ENCODE peak calls at places on chromosome 18, in five cellular contexts. K is AG04450, V is cardiac muscle cell, E is MM.1S, T is lung. O is an unnamed sample.

GRCh38 chr18:46497129-46497528 is 159.9 kb downstream of the LOXHD1 start:
- DNase-seq in T (no peak), V (peak; percentile 89), E (peak; percentile 60), K (no peak), O (peak; percentile 32)

GRCh38 chr18:74715306-74715705 is 117.6 kb downstream of the ZNF407 start:
- DNase-seq in V (no peak), T (no peak), E (no peak), K (no peak), O (no peak)

GRCh38 chr18:11660691-11661090 is 28.4 kb upstream of the GNAL start:
- DNase-seq in K (no peak), E (no peak), T (peak; percentile 16), V (no peak), O (no peak)

GRCh38 chr18:41875094-41875780 is 79.8 kb upstream of the PIK3C3 start:
- DNase-seq in K (peak; percentile 1), E (no peak), V (no peak), T (no peak), O (peak; percentile 47)

GRCh38 chr18:44149706-44150105 is 531.0 kb upstream of the SETBP1 start:
- DNase-seq in T (no peak), E (no peak), K (peak; percentile 3), V (no peak), O (peak; percentile 49)

GRCh38 chr18:77173274-77174030 is 40.9 kb upstream of the MBP start:
- DNase-seq in K (no peak), E (no peak), V (no peak), T (no peak), O (no peak)

GRCh38 chr18:3217930-3218647 is 1.7 kb downstream of the MYOM1 start:
- DNase-seq in T (no peak), V (peak; percentile 80), E (no peak), K (no peak), O (no peak)

GRCh38 chr18:8366070-8366469 is 243.2 kb upstream of the RAB12 start:
- DNase-seq in V (no peak), T (no peak), K (no peak), E (no peak), O (no peak)

GRCh38 chr18:70621710-70622109 is 332.9 kb downstream of the SOCS6 start:
- DNase-seq in T (no peak), V (no peak), E (no peak), K (no peak), O (no peak)
- H3K9me3 ChIP-seq in T (peaks cover 6% of the 10 kb centered on the region), V (no peaks in the 10 kb centered on the region), E (no peaks in the 10 kb centered on the region), K (no peaks in the 10 kb centered on the region), O (no peaks in the 10 kb centered on the region)

GRCh38 chr18:72128649-72129048 is 415.5 kb downstream of the CBLN2 start:
- DNase-seq in E (no peak), V (no peak), K (no peak), T (no peak), O (no peak)
- H3K9me3 ChIP-seq in E (no peaks in the 10 kb centered on the region), V (no peaks in the 10 kb centered on the region), K (no peaks in the 10 kb centered on the region), T (no peaks in the 10 kb centered on the region), O (no peaks in the 10 kb centered on the region)

GRCh38 chr18:14974576-14974975 is 226.6 kb downstream of the ANKRD30B start:
- DNase-seq in T (peak; percentile 35), K (no peak), E (no peak), V (no peak), O (no peak)

GRCh38 chr18:14971461-14972185 is 223.7 kb downstream of the ANKRD30B start:
- DNase-seq in T (no peak), K (no peak), E (no peak), V (no peak), O (no peak)

GRCh38 chr18:14975431-14975830 is 227.5 kb downstream of the ANKRD30B start:
- DNase-seq in K (no peak), T (no peak), E (no peak), V (no peak), O (no peak)

GRCh38 chr18:14976736-14977430 is 228.9 kb downstream of the ANKRD30B start:
- DNase-seq in K (no peak), E (no peak), V (no peak), T (peak; percentile 24), O (no peak)

DNA sequence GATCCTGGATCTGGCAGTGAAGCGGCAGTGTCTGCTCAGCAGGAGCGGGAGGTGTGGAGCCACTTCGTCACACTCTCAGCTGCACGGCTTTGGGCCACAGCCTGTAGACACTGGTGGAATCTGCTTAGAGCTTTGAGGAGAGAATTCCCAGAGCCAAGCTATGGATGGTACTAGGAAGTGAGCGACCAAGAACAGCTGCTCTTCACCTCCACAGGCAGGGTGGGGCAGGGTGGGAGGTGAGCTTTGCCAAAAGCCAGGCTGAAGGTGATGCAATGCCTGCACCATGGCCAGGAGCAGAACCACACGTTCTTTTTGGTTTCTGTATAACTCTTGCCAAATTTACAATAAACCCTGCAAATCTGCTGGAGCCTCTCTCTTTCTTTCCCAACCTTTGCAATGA is 226.1 kb downstream of the ANKRD30B start:
- DNase-seq in E (no peak), V (no peak), K (no peak), T (no peak), O (no peak)
- H3K9me3 ChIP-seq in E (no peaks in the 10 kb centered on the region), V (no peaks in the 10 kb centered on the region), K (peaks cover 63% of the 10 kb centered on the region), T (peaks cover 1% of the 10 kb centered on the region), O (peaks cover 36% of the 10 kb centered on the region)

GRCh38 chr18:80022613-80023012 is 11.6 kb upstream of the RBFA start:
- DNase-seq in K (no peak), V (peak; percentile 54), T (no peak), E (peak; percentile 14), O (peak; percentile 26)
- H3K9me3 ChIP-seq in K (peaks cover 53% of the 10 kb centered on the region), V (no peaks in the 10 kb centered on the region), T (peaks cover 30% of the 10 kb centered on the region), E (no peaks in the 10 kb centered on the region), O (peaks cover 18% of the 10 kb centered on the region)

GRCh38 chr18:56207989-56208388 is 430.4 kb downstream of the TXNL1 start:
- DNase-seq in K (no peak), T (no peak), V (no peak), E (no peak), O (no peak)

GRCh38 chr18:56202567-56203136 is 435.7 kb downstream of the TXNL1 start:
- DNase-seq in E (no peak), V (no peak), K (no peak), T (no peak), O (no peak)

GRCh38 chr18:56199580-56200320 is 438.6 kb downstream of the TXNL1 start:
- DNase-seq in V (no peak), K (no peak), T (no peak), E (no peak), O (no peak)

GRCh38 chr18:56200381-56200831 is 438.0 kb downstream of the TXNL1 start:
- DNase-seq in V (no peak), E (no peak), T (no peak), K (peak; percentile 61), O (peak; percentile 22)

GRCh38 chr18:56204052-56204451 is 434.3 kb downstream of the TXNL1 start:
- DNase-seq in T (no peak), E (no peak), K (no peak), V (no peak), O (no peak)
- H3K9me3 ChIP-seq in T (peaks cover 4% of the 10 kb centered on the region), E (no peaks in the 10 kb centered on the region), K (peaks cover 3% of the 10 kb centered on the region), V (no peaks in the 10 kb centered on the region), O (no peaks in the 10 kb centered on the region)

GRCh38 chr18:35311506-35311905 is 21.5 kb upstream of the ZSCAN30 start:
- DNase-seq in V (no peak), K (no peak), T (no peak), E (no peak), O (no peak)
- H3K9me3 ChIP-seq in V (no peaks in the 10 kb centered on the region), K (peaks cover 25% of the 10 kb centered on the region), T (peaks cover 13% of the 10 kb centered on the region), E (no peaks in the 10 kb centered on the region), O (peaks cover 6% of the 10 kb centered on the region)

GRCh38 chr18:71808576-71808975 is 735.6 kb downstream of the CBLN2 start:
- DNase-seq in V (no peak), K (no peak), T (no peak), E (no peak), O (no peak)
- H3K9me3 ChIP-seq in V (no peaks in the 10 kb centered on the region), K (no peaks in the 10 kb centered on the region), T (peaks cover under 1% of the 10 kb centered on the region), E (no peaks in the 10 kb centered on the region), O (no peaks in the 10 kb centered on the region)

DNA sequence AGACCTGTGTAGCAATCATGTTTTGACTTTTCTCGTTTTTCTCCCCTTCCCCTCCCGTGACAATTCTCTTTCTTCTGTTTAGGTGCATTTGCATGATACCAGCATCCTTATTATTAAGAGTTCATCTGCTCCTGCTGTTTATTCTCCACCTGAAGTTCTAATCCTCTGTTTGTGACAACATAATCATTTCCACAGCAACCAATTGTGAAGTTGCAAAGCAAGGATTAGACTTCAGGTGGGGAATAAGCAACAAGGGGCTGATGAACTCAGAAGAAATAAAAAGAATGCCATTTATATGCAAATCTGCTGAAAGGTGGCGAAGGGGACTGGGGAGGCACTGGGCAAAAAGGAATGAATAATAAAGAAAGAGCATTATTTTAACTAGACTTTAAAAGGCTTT is 124.8 kb upstream of the LINC00305 start:
- DNase-seq in V (no peak), E (no peak), T (no peak), K (no peak), O (no peak)
- H3K9me3 ChIP-seq in V (no peaks in the 10 kb centered on the region), E (no peaks in the 10 kb centered on the region), T (peaks cover 5% of the 10 kb centered on the region), K (peaks cover 23% of the 10 kb centered on the region), O (peaks cover 3% of the 10 kb centered on the region)

GRCh38 chr18:4807495-4808293 is 352.6 kb upstream of the DLGAP1 start:
- DNase-seq in E (no peak), V (no peak), T (no peak), K (no peak), O (no peak)
- H3K9me3 ChIP-seq in E (no peaks in the 10 kb centered on the region), V (no peaks in the 10 kb centered on the region), T (peaks cover 9% of the 10 kb centered on the region), K (peaks cover 16% of the 10 kb centered on the region), O (peaks cover 3% of the 10 kb centered on the region)

O was measured in trophoblast cell.